ENCODE peak calls at places on chromosome 15, in six cellular contexts. Y is ovary; U is CD4-positive, alpha-beta memory T cell; I is aorta; L is transverse colon; E is H9. R is an unnamed sample.

GRCh38 chr15:25182736-25183445 is 228.1 kb downstream of the SNRPN start:
- DNase-seq in Y (peak; percentile 0), U (no peak), I (peak; percentile 57), L (no peak), E (peak; percentile 37), R (no peak)

GRCh38 chr15:62444104-62445027 is 279.3 kb upstream of the C2CD4B start:
- DNase-seq in Y (no peak), U (no peak), I (no peak), L (no peak), E (no peak), R (no peak)

GRCh38 chr15:38545179-38545578 is 19.4 kb downstream of the RASGRP1 start:
- DNase-seq in Y (no peak), U (no peak), I (no peak), L (no peak), E (no peak), R (no peak)

GRCh38 chr15:85831415-85832113 is 36.8 kb upstream of the KLHL25 start:
- DNase-seq in Y (peak; percentile 69), U (peak; percentile 7), I (peak; percentile 84), L (peak; percentile 73), E (peak; percentile 67), R (no peak)

GRCh38 chr15:87722941-87723691 is 533.4 kb downstream of the NTRK3 start:
- DNase-seq in Y (no peak), U (no peak), I (no peak), L (no peak), E (no peak), R (no peak)

GRCh38 chr15:36887214-36888017 is 212.9 kb downstream of the MEIS2 start:
- DNase-seq in Y (peak; percentile 33), U (no peak), I (peak; percentile 80), L (no peak), E (peak; percentile 54), R (no peak)

GRCh38 chr15:38708672-38709188 is 144.1 kb upstream of the RASGRP1 start:
- DNase-seq in Y (no peak), U (no peak), I (no peak), L (no peak), E (no peak), R (no peak)

GRCh38 chr15:76159282-76159681 is 99.5 kb downstream of the TMEM266 start:
- DNase-seq in Y (no peak), U (no peak), I (no peak), L (no peak), E (no peak), R (no peak)

GRCh38 chr15:90101130-90101968 is 919 bp downstream of the IDH2 start:
- DNase-seq in Y (peak; percentile 58), U (no peak), I (peak; percentile 81), L (peak; percentile 57), E (peak; percentile 52), R (peak; percentile 60)

GRCh38 chr15:48992096-48992495 is 28.4 kb upstream of the SHC4 start:
- DNase-seq in Y (no peak), U (no peak), I (no peak), L (no peak), E (no peak), R (no peak)
- H3K4me1 ChIP-seq in Y (no peaks in the 10 kb centered on the region), U (no peaks in the 10 kb centered on the region), I (no peaks in the 10 kb centered on the region), L (no peaks in the 10 kb centered on the region), E (no peaks in the 10 kb centered on the region), R (no peaks in the 10 kb centered on the region)

GRCh38 chr15:30929064-30929669 is 25.5 kb downstream of the FAN1 start:
- DNase-seq in Y (no peak), U (no peak), I (no peak), L (no peak), E (no peak), R (no peak)

GRCh38 chr15:30929982-30930381 is 26.3 kb downstream of the FAN1 start:
- DNase-seq in Y (no peak), U (no peak), I (no peak), L (no peak), E (no peak), R (no peak)

GRCh38 chr15:30927148-30927761 is 23.5 kb downstream of the FAN1 start:
- DNase-seq in Y (no peak), U (no peak), I (no peak), L (no peak), E (no peak), R (no peak)

GRCh38 chr15:30926161-30926560 is 22.4 kb downstream of the FAN1 start:
- DNase-seq in Y (no peak), U (no peak), I (no peak), L (no peak), E (no peak), R (no peak)

DNA sequence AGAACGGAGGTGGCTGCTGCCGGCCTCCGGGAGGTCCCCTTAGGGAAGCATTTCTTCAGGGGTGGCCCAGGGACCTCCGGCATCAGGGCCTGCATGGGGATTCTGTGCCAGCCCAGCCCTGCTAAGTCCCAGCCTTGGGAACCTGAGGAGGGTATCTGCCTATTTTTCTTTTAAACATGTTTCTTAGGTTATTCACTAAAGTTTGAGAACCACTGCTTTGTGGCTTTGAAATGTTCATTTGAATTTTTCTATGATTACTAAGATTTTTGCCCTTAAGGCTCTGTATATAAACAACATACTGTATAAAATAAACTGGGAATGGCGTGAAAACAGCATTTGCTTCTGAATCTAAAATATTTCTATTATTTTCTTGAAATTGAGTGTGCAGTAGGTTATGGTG is 24.4 kb downstream of the FAN1 start:
- DNase-seq in Y (no peak), U (no peak), I (no peak), L (no peak), E (no peak), R (no peak)
- H3K4me1 ChIP-seq in Y (no peaks in the 10 kb centered on the region), U (no peaks in the 10 kb centered on the region), I (no peaks in the 10 kb centered on the region), L (no peaks in the 10 kb centered on the region), E (peaks cover 2% of the 10 kb centered on the region), R (no peaks in the 10 kb centered on the region)

GRCh38 chr15:57312006-57312322 is 64.3 kb upstream of the CGNL1 start:
- DNase-seq in Y (no peak), U (no peak), I (no peak), L (no peak), E (no peak), R (no peak)

GRCh38 chr15:57310876-57311275 is 65.4 kb upstream of the CGNL1 start:
- DNase-seq in Y (no peak), U (no peak), I (peak; percentile 35), L (no peak), E (no peak), R (no peak)

GRCh38 chr15:57313134-57313483 is 63.2 kb upstream of the CGNL1 start:
- DNase-seq in Y (no peak), U (no peak), I (no peak), L (no peak), E (no peak), R (no peak)

GRCh38 chr15:57316451-57316850 is 59.9 kb upstream of the CGNL1 start:
- DNase-seq in Y (no peak), U (no peak), I (peak; percentile 37), L (no peak), E (no peak), R (no peak)

GRCh38 chr15:57312323-57313133 is 63.8 kb upstream of the CGNL1 start:
- DNase-seq in Y (no peak), U (no peak), I (no peak), L (peak; percentile 84), E (no peak), R (no peak)
- H3K4me1 ChIP-seq in Y (no peaks in the 10 kb centered on the region), U (no peaks in the 10 kb centered on the region), I (no peaks in the 10 kb centered on the region), L (peaks cover 20% of the 10 kb centered on the region), E (no peaks in the 10 kb centered on the region), R (no peaks in the 10 kb centered on the region)

DNA sequence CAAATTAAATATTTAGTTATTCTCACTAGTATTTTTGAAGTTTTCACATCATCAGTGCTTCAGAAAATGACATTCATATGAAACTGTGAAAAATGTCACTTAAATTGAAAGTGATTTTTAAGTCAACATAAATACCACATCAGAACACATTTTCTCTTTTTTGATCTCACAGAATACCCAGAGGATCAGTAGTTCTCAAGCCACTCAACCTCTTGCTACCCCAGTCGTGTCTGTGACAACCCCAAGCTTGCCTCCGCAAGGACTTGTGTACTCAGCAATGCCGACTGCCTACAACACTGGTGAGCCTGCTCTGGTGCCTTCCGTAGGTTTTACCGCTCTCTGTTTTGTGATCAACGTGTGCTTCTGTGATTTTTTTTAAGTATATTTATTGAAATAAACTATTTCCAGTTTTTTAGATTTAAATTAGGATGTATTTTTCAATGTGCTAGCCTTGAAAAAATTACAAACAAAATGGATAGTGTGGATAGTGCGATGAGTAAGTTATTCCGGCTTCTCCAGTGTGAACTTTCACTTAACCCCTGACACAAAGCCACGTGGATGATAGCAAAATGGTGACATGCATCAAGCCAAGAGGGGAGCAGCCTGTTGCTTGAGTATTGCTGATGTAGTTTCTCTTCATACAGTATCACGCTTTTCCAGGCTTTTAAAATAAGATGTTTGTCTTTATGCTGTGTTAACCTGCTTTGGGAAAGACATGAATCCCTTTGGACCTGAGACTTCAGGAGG is 26.5 kb downstream of the LYSMD4 start:
- DNase-seq in Y (no peak), U (peak; percentile 26), I (no peak), L (no peak), E (no peak), R (no peak)
- H3K4me1 ChIP-seq in Y (peaks cover 8% of the 10 kb centered on the region), U (peaks cover 18% of the 10 kb centered on the region), I (peaks cover 3% of the 10 kb centered on the region), L (peaks cover 38% of the 10 kb centered on the region), E (no peaks in the 10 kb centered on the region), R (peaks cover 11% of the 10 kb centered on the region)